ENCODE peak calls at places on chromosomes 13 and 19, in four cellular contexts. O is uterus, T is GM12892, L is left lung. D is an unnamed sample.

GRCh38 chr19:55702131-55702627 is 27.2 kb downstream of the EPN1 start:
- DNase-seq in L (no peak), T (no peak), O (no peak), D (peak)

GRCh38 chr19:48999481-49000325 is 6.0 kb downstream of the RUVBL2 start:
- DNase-seq in L (no peak), O (no peak), T (no peak), D (peak)

GRCh38 chr19:6423499-6424189 is 967 bp downstream of the KHSRP start:
- DNase-seq in T (no peak), O (peak), L (peak), D (peak)

GRCh38 chr19:51572908-51573307 is 1.8 kb downstream of the ZNF175 start:
- DNase-seq in T (no peak), O (no peak), L (no peak), D (no peak)

GRCh38 chr19:41928221-41928683 is at the start of gene ERFL:
- DNase-seq in T (no peak), L (no peak), O (no peak), D (peak)

GRCh38 chr13:91400094-91400462 is 1.7 kb downstream of the GPC5 start:
- DNase-seq in T (no peak), O (no peak), L (no peak), D (no peak)

GRCh38 chr19:38737297-38737865 is 6.9 kb downstream of the CAPN12 start:
- DNase-seq in L (no peak), O (no peak), T (no peak), D (no peak)

GRCh38 chr13:29521336-29521735 is 74.2 kb downstream of the SLC7A1 start:
- DNase-seq in T (no peak), O (no peak), L (no peak), D (no peak)

GRCh38 chr13:35630551-35631275 is 154.2 kb upstream of the MAB21L1 start:
- DNase-seq in O (no peak), T (peak), L (no peak), D (peak)